ENCODE peak calls at places on chromosome 19, in five cellular contexts. R, I, W, T and O are unnamed samples.

GRCh38 chr19:30562981-30563380 is 190.8 kb downstream of the ZNF536 start:
- DNase-seq in I (no peak), W (no peak), R (no peak), T (no peak), O (no peak)

GRCh38 chr19:3224346-3225325 is at the start of gene CELF5:
- DNase-seq in R (peak), T (no peak), I (peak), W (peak), O (peak)

GRCh38 chr19:36215276-36216171 is 618 bp downstream of the ZNF146 start:
- DNase-seq in T (peak), W (peak), R (peak), I (peak), O (no peak)

GRCh38 chr19:35211545-35212230 is 16.9 kb downstream of the FAM187B start:
- DNase-seq in I (no peak), T (no peak), R (peak), W (peak), O (peak)

GRCh38 chr19:13579388-13580060 is 73.2 kb upstream of the CACNA1A start:
- DNase-seq in R (no peak), W (no peak), T (peak), I (no peak), O (no peak)

GRCh38 chr19:51108805-51109146 is 567 bp upstream of the CTU1 start:
- DNase-seq in I (no peak), R (no peak), W (no peak), T (no peak), O (no peak)

GRCh38 chr19:6807291-6807690 is 34.8 kb downstream of the VAV1 start:
- DNase-seq in I (no peak), W (no peak), R (no peak), T (no peak), O (no peak)

GRCh38 chr19:33280351-33280921 is 21.9 kb downstream of the CEBPA start:
- DNase-seq in T (no peak), W (peak), I (no peak), R (peak), O (peak)

GRCh38 chr19:10033614-10034013 is 20.3 kb downstream of the RDH8 start:
- DNase-seq in W (no peak), I (no peak), T (no peak), R (no peak), O (no peak)

GRCh38 chr19:51129716-51130115 is 5.0 kb downstream of the SIGLEC9 start:
- DNase-seq in R (no peak), I (no peak), W (no peak), T (no peak), O (no peak)

GRCh38 chr19:33175886-33176669 is 18.1 kb upstream of the LRP3 start:
- DNase-seq in I (no peak), W (peak), T (no peak), R (peak), O (no peak)

GRCh38 chr19:30209617-30210600 is 162.3 kb upstream of the ZNF536 start:
- DNase-seq in I (no peak), W (no peak), T (no peak), R (no peak), O (no peak)